ENCODE peak calls at places on chromosomes 6 and 20, in eight cellular contexts. C is uterus, K is GM13977, W is psoas muscle, O is tibial artery, Q is fibroblast of mammary gland, H is SK-N-SH, I is ovary. E is an unnamed sample.

GRCh38 chr20:61896058-61896961 is 169.4 kb downstream of the TAF4 start:
- DNase-seq in C (no peak), W (peak; percentile 57), I (peak; percentile 55), H (peak; percentile 91), Q (peak; percentile 37), K (peak; percentile 67), O (no peak), E (peak; percentile 3)

GRCh38 chr6:27650620-27651370 is 177.9 kb upstream of the ZNF184 start:
- DNase-seq in O (no peak), C (no peak), I (no peak), K (peak; percentile 73), H (peak; percentile 61), Q (peak; percentile 79), W (no peak), E (no peak)

GRCh38 chr6:32568561-32568960 is 21.1 kb downstream of the HLA-DRB1 start:
- DNase-seq in C (no peak), O (no peak), K (no peak), Q (no peak), W (no peak), I (no peak), H (no peak), E (no peak)

GRCh38 chr20:31587545-31588389 is 17.3 kb upstream of the ID1 start:
- DNase-seq in W (peak; percentile 66), H (peak; percentile 77), C (no peak), Q (peak; percentile 75), K (peak; percentile 65), I (no peak), O (no peak), E (no peak)

GRCh38 chr6:87944541-87944954 is 103.1 kb upstream of the SPACA1 start:
- DNase-seq in K (no peak), Q (peak; percentile 58), O (peak; percentile 84), W (peak; percentile 89), C (peak; percentile 44), H (peak; percentile 10), I (no peak), E (peak; percentile 43)

GRCh38 chr20:13243826-13244376 is 22.8 kb downstream of the ISM1 start:
- DNase-seq in K (no peak), Q (peak; percentile 38), I (no peak), O (no peak), H (no peak), W (no peak), C (no peak), E (no peak)

GRCh38 chr6:109450801-109451200 is 4.8 kb downstream of the MICAL1 start:
- DNase-seq in C (no peak), W (no peak), O (no peak), Q (no peak), I (no peak), H (no peak), K (no peak), E (no peak)

GRCh38 chr20:5714261-5715041 is 35.8 kb upstream of the SHLD1 start:
- DNase-seq in H (no peak), Q (no peak), K (peak; percentile 27), O (no peak), W (no peak), I (no peak), C (peak; percentile 19), E (no peak)

GRCh38 chr6:62059898-62060297 is 226.1 kb downstream of the KHDRBS2 start:
- DNase-seq in H (no peak), I (no peak), O (no peak), K (no peak), W (no peak), Q (no peak), C (no peak), E (no peak)

GRCh38 chr20:50381771-50382593 is 128.2 kb upstream of the PTPN1 start:
- DNase-seq in K (peak; percentile 47), C (no peak), I (no peak), H (no peak), O (no peak), Q (no peak), W (no peak), E (no peak)

GRCh38 chr6:131281471-131282270 is 146.4 kb downstream of the AKAP7 start:
- DNase-seq in W (peak; percentile 51), K (no peak), Q (peak; percentile 23), C (no peak), I (no peak), O (peak; percentile 53), H (no peak), E (no peak)

GRCh38 chr20:63957004-63957689 is 931 bp upstream of the UCKL1 start:
- DNase-seq in H (peak; percentile 94), W (peak; percentile 82), I (peak; percentile 67), O (peak; percentile 70), Q (peak; percentile 60), K (peak; percentile 82), C (peak; percentile 64), E (no peak)

GRCh38 chr6:163926642-163927041 is 512.1 kb downstream of the QKI start:
- DNase-seq in O (peak; percentile 53), H (no peak), K (no peak), Q (peak; percentile 40), W (peak; percentile 74), C (no peak), I (no peak), E (no peak)

GRCh38 chr6:16683524-16684194 is 77.6 kb downstream of the ATXN1 start:
- DNase-seq in W (peak; percentile 57), H (no peak), K (no peak), C (peak; percentile 45), O (peak; percentile 68), Q (peak; percentile 89), I (no peak), E (no peak)

DNA sequence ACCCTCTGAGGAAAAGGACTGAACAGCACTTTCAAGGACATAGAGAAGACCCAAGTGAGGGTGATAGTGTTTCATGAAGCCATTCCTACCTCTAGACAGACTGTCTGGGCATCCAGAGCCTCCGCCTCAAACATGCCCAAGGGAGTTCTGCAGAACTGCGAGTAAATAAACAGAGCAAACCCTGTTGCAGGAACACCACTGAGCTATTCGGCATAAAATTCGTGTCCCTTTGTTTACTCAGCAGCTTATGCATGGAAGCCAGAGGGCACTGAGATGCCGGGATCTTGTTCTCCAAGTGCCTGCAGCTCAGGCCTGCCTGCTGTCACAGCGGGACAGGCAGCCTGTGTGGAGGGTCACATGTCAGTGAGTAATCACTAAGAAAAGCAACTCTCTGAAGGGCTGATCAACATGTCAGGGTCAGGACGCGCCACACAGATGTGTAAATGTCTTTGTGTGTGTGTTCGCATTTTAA is 164.9 kb upstream of the HEY2 start:
- DNase-seq in C (no peak), Q (no peak), O (peak; percentile 51), I (no peak), H (no peak), W (peak; percentile 86), K (no peak), E (no peak)
- TF ChIP-seq CTCF in C (no peak), Q (no peak), O (peak; percentile 21), I (no peak), H (no peak), W (peak; percentile 20), K (no peak), E (no peak)

GRCh38 chr20:60050193-60050960 is 92.2 kb downstream of the CDH26 start:
- DNase-seq in W (no peak), I (no peak), O (no peak), C (no peak), K (no peak), H (no peak), Q (no peak), E (no peak)
- TF ChIP-seq CTCF in W (no peak), I (no peak), O (no peak), C (peak; percentile 13), K (no peak), H (no peak), Q (no peak), E (no peak)

GRCh38 chr6:105509506-105510331 is 106.8 kb upstream of the PREP start:
- DNase-seq in H (peak; percentile 4), Q (peak; percentile 30), W (peak; percentile 56), I (peak; percentile 26), K (no peak), C (peak; percentile 34), O (no peak), E (no peak)
- TF ChIP-seq CTCF in H (peak; percentile 65), Q (peak; percentile 32), W (peak; percentile 6), I (no peak), K (no peak), C (peak; percentile 45), O (no peak), E (peak; percentile 33)

GRCh38 chr6:42449917-42450313 is 1.8 kb downstream of the TRERF1 start:
- DNase-seq in Q (peak; percentile 35), O (no peak), W (no peak), H (no peak), K (no peak), I (no peak), C (no peak), E (no peak)
- TF ChIP-seq CTCF in Q (no peak), O (no peak), W (no peak), H (no peak), K (no peak), I (no peak), C (no peak), E (no peak)

GRCh38 chr6:4125933-4126864 is 9.2 kb downstream of the ECI2 start:
- DNase-seq in H (no peak), O (no peak), W (no peak), Q (peak; percentile 93), I (peak; percentile 23), C (peak; percentile 28), K (no peak), E (peak; percentile 53)
- TF ChIP-seq CTCF in H (peak; percentile 58), O (peak; percentile 28), W (peak; percentile 10), Q (peak; percentile 57), I (no peak), C (no peak), K (no peak), E (peak; percentile 46)

GRCh38 chr20:47502801-47503239 is 1.1 kb downstream of the NCOA3 start:
- DNase-seq in K (peak; percentile 47), O (no peak), W (no peak), H (peak; percentile 39), Q (peak; percentile 50), I (no peak), C (no peak), E (peak; percentile 16)
- TF ChIP-seq CTCF in K (no peak), O (no peak), W (no peak), H (no peak), Q (no peak), I (no peak), C (no peak), E (no peak)

E was measured in AG09319.